ENCODE peak calls at places on chromosomes 3 and 15, in five cellular contexts. F is WTC11, R is fibroblast of mammary gland, N is hepatocyte, X is cardiac muscle cell. S is an unnamed sample.

GRCh38 chr3:15899438-15899837 is 101.7 kb upstream of the ANKRD28 start:
- DNase-seq in F (no peak), R (peak; percentile 87), N (no peak), X (peak; percentile 40), S (peak; percentile 49)

GRCh38 chr3:31166249-31166885 is 271.9 kb upstream of the GADL1 start:
- DNase-seq in F (no peak), R (peak; percentile 66), N (no peak), X (peak; percentile 79), S (peak; percentile 69)

GRCh38 chr15:87639305-87640011 is 617.1 kb downstream of the NTRK3 start:
- DNase-seq in F (no peak), R (no peak), N (no peak), X (peak; percentile 5), S (no peak)

GRCh38 chr3:14453841-14454630 is 51.6 kb downstream of the SLC6A6 start:
- DNase-seq in F (no peak), R (no peak), N (no peak), X (no peak), S (no peak)

GRCh38 chr3:158732856-158733200 is 571 bp upstream of the RARRES1 start:
- DNase-seq in F (peak; percentile 38), R (no peak), N (no peak), X (no peak), S (no peak)

GRCh38 chr15:28937271-28937670 is 51.5 kb downstream of the APBA2 start:
- DNase-seq in F (no peak), R (no peak), N (no peak), X (no peak), S (no peak)

GRCh38 chr3:82130056-82130455 is 368.6 kb upstream of the GBE1 start:
- DNase-seq in F (no peak), R (no peak), N (no peak), X (no peak), S (no peak)

GRCh38 chr15:90598053-90598577 is 68.4 kb downstream of the CRTC3 start:
- DNase-seq in F (peak; percentile 50), R (peak; percentile 33), N (peak; percentile 45), X (peak; percentile 16), S (peak; percentile 8)

GRCh38 chr3:86438544-86438943 is 552.4 kb downstream of the VGLL3 start:
- DNase-seq in F (no peak), R (no peak), N (no peak), X (no peak), S (no peak)

GRCh38 chr3:15933439-15934144 is 135.8 kb upstream of the ANKRD28 start:
- DNase-seq in F (no peak), R (peak; percentile 75), N (no peak), X (no peak), S (peak; percentile 12)

GRCh38 chr3:25573386-25574171 is 91.1 kb downstream of the TOP2B start:
- DNase-seq in F (no peak), R (peak; percentile 25), N (no peak), X (no peak), S (peak; percentile 88)

GRCh38 chr15:99197861-99198260 is 51.5 kb downstream of the TTC23 start:
- DNase-seq in F (no peak), R (no peak), N (no peak), X (no peak), S (peak; percentile 3)

GRCh38 chr3:46702246-46703012 is 1.2 kb downstream of the TMIE start:
- DNase-seq in F (no peak), R (no peak), N (no peak), X (no peak), S (no peak)

GRCh38 chr3:38015485-38015884 is 14.0 kb downstream of the PLCD1 start:
- DNase-seq in F (no peak), R (no peak), N (no peak), X (no peak), S (no peak)

GRCh38 chr15:31342781-31343626 is 16.4 kb downstream of the KLF13 start:
- DNase-seq in F (peak; percentile 43), R (no peak), N (no peak), X (no peak), S (no peak)

GRCh38 chr15:42494998-42495360 is 455 bp upstream of the SNAP23 start:
- DNase-seq in F (no peak), R (peak; percentile 67), N (peak; percentile 74), X (peak; percentile 80), S (peak; percentile 71)

GRCh38 chr3:52679811-52680210 is 5.9 kb downstream of the PBRM1 start:
- DNase-seq in F (no peak), R (peak; percentile 46), N (no peak), X (peak; percentile 66), S (no peak)

GRCh38 chr15:41495736-41496599 is 2.3 kb downstream of the ITPKA start:
- DNase-seq in F (peak; percentile 67), R (no peak), N (peak; percentile 89), X (no peak), S (no peak)

GRCh38 chr3:43894176-43895049 is 203.7 kb downstream of the ABHD5 start:
- DNase-seq in F (peak; percentile 75), R (peak; percentile 70), N (peak; percentile 93), X (peak; percentile 87), S (no peak)

GRCh38 chr3:71358243-71358642 is 225.3 kb downstream of the FOXP1 start:
- DNase-seq in F (no peak), R (no peak), N (no peak), X (no peak), S (no peak)

GRCh38 chr3:128495435-128495970 is 2.5 kb upstream of the GATA2 start:
- DNase-seq in F (no peak), R (no peak), N (no peak), X (no peak), S (no peak)

GRCh38 chr3:175672119-175672689 is 813.1 kb downstream of the NAALADL2 start:
- DNase-seq in F (no peak), R (peak; percentile 48), N (no peak), X (peak; percentile 42), S (peak; percentile 35)

GRCh38 chr3:86563358-86563970 is 427.5 kb downstream of the VGLL3 start:
- DNase-seq in F (no peak), R (peak; percentile 46), N (peak; percentile 84), X (peak; percentile 45), S (peak; percentile 23)

GRCh38 chr3:31354373-31354772 is 178.4 kb upstream of the STT3B start:
- DNase-seq in F (no peak), R (peak; percentile 7), N (no peak), X (peak; percentile 13), S (no peak)

GRCh38 chr15:64149424-64150235 is 1.9 kb upstream of the SNX22 start:
- DNase-seq in F (no peak), R (peak; percentile 43), N (no peak), X (peak; percentile 41), S (peak; percentile 36)

GRCh38 chr3:174337227-174337626 is 521.9 kb upstream of the NAALADL2 start:
- DNase-seq in F (no peak), R (no peak), N (no peak), X (no peak), S (no peak)

GRCh38 chr3:134009345-134010000 is 20.3 kb downstream of the SLCO2A1 start:
- DNase-seq in F (no peak), R (peak; percentile 31), N (no peak), X (peak; percentile 69), S (peak; percentile 49)

GRCh38 chr15:48419896-48420295 is 88.7 kb downstream of the DUT start:
- DNase-seq in F (no peak), R (no peak), N (no peak), X (no peak), S (no peak)

GRCh38 chr3:136725468-136725867 is 26.7 kb downstream of the STAG1 start:
- DNase-seq in F (no peak), R (no peak), N (no peak), X (no peak), S (no peak)

GRCh38 chr15:92914768-92915221 is 14.7 kb downstream of the CHD2 start:
- DNase-seq in F (no peak), R (no peak), N (no peak), X (no peak), S (no peak)

GRCh38 chr3:40073310-40074007 is 236.0 kb upstream of the EIF1B start:
- DNase-seq in F (peak; percentile 48), R (no peak), N (peak; percentile 21), X (no peak), S (no peak)

GRCh38 chr15:77251662-77252061 is 168.2 kb downstream of the PEAK1 start:
- DNase-seq in F (peak; percentile 33), R (peak; percentile 57), N (no peak), X (peak; percentile 9), S (peak; percentile 39)
- TF ChIP-seq CTCF in F (no peak), R (no peak), N (no peak), X (no peak), S (no peak)

GRCh38 chr3:142975316-142975995 is 12.0 kb upstream of the PAQR9 start:
- DNase-seq in F (no peak), R (no peak), N (no peak), X (no peak), S (no peak)
- TF ChIP-seq CTCF in F (peak; percentile 22), R (no peak), N (peak; percentile 2), X (no peak), S (peak; percentile 38)

DNA sequence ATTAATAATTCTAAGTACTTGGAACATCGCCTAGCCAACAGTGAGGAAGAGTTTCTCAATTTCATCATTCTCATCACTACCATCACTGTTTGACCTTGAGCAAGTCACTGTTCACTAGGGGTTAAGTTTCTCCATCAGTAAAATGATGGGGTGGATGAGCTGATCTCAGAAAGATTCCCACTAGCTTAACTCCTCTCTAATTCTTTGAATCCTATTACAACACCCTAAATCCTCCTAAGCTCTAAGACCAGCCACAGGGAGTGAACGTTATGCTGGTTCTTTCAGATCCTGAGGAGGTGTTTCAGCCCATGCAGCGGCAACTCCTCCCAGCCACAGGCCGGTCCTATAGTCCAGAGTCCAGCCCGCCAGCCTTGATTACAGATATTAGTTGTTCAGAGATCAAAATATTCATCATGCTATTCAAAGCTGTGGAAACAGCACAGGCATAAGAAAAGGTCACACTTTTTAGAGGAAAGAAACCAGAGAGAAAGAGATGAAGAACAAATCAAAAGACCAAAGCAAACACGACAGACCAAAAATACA is 15.1 kb downstream of the MB21D2 start:
- DNase-seq in F (no peak), R (no peak), N (peak; percentile 58), X (no peak), S (no peak)
- TF ChIP-seq CTCF in F (no peak), R (no peak), N (no peak), X (no peak), S (no peak)

DNA sequence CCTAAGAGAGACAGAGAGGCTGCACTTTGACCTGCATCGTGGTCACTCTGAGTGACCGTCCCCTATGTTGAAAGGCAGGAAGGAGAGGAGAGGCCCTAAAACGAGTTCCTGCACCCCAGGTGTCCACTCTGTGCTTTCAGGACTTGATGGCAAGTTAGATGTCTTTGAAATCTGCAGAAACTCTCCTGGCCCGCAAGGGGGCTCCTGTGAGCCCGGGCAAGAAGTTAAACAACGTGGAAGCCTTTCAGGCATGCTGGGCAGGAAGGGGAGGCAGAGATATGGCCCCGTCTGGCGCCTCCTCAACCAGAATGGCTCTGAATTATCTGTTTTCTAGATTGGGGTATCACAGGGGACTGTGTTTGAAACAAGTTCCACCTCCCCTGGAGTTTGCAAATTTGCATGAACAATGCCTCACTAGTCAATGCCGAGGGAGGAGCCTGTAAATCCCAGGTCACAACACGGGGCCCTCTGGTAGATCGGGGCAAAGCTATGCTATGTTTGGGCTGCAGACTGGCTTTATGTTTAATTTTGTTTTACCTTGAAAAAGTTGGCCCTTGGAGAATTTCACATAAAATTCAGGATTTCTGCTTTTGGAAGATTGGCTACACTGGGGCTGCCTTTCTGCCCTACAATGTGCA is 9.8 kb downstream of the CTXND1 start:
- DNase-seq in F (peak; percentile 73), R (peak; percentile 31), N (peak; percentile 38), X (peak; percentile 65), S (peak; percentile 12)
- TF ChIP-seq CTCF in F (peak; percentile 58), R (peak; percentile 74), N (peak; percentile 46), X (peak; percentile 89), S (peak; percentile 79)

GRCh38 chr15:61997786-61998185 is 62.5 kb downstream of the VPS13C start:
- DNase-seq in F (no peak), R (peak; percentile 38), N (no peak), X (peak; percentile 72), S (no peak)
- TF ChIP-seq CTCF in F (no peak), R (no peak), N (no peak), X (peak; percentile 17), S (no peak)

GRCh38 chr3:10299175-10299574 is 6.4 kb upstream of the GHRL start:
- DNase-seq in F (no peak), R (peak; percentile 38), N (no peak), X (peak; percentile 36), S (no peak)
- TF ChIP-seq CTCF in F (no peak), R (peak; percentile 1), N (peak; percentile 7), X (peak; percentile 23), S (no peak)